ENCODE peak calls at places on chromosomes 6 and 20, in five cellular contexts. D, R, Y, Z and S are unnamed samples.

GRCh38 chr20:37469531-37469930 is 51.5 kb upstream of the NNAT start:
- DNase-seq in Y (no peak), R (no peak), D (no peak), Z (no peak), S (no peak)

GRCh38 chr6:32439708-32440214 is at the start of gene HLA-DRA:
- DNase-seq in Y (no peak), Z (no peak), R (no peak), D (no peak), S (no peak)

GRCh38 chr6:131594074-131594473 is 21.0 kb downstream of the ARG1 start:
- DNase-seq in D (no peak), Z (no peak), R (no peak), Y (no peak), S (no peak)

GRCh38 chr20:33419140-33419974 is 18.0 kb upstream of the CDK5RAP1 start:
- DNase-seq in Y (no peak), R (no peak), Z (no peak), D (peak; percentile 23), S (no peak)

GRCh38 chr6:41278699-41279405 is 7.6 kb downstream of the TREM1 start:
- DNase-seq in R (peak; percentile 68), D (no peak), Y (peak; percentile 63), Z (peak; percentile 29), S (no peak)

GRCh38 chr6:15369838-15370237 is 124.0 kb downstream of the JARID2 start:
- DNase-seq in R (no peak), Z (no peak), D (no peak), Y (no peak), S (no peak)

GRCh38 chr6:45851001-45851400 is 164.7 kb downstream of the CLIC5 start:
- DNase-seq in D (no peak), Y (no peak), Z (no peak), R (no peak), S (no peak)

GRCh38 chr20:24694727-24695528 is 225.5 kb downstream of the SYNDIG1 start:
- DNase-seq in R (no peak), Z (no peak), D (no peak), Y (peak; percentile 8), S (no peak)

GRCh38 chr6:13461352-13461751 is 26.0 kb downstream of the GFOD1 start:
- DNase-seq in D (no peak), R (no peak), Z (no peak), Y (no peak), S (no peak)

GRCh38 chr20:33301192-33301930 is 18.3 kb downstream of the BPIFB1 start:
- DNase-seq in D (no peak), Z (no peak), Y (no peak), R (no peak), S (no peak)

GRCh38 chr6:90399970-90400369 is 103.3 kb upstream of the BACH2 start:
- DNase-seq in Y (peak; percentile 38), Z (no peak), D (no peak), R (no peak), S (no peak)

GRCh38 chr6:143002686-143003085 is 57.7 kb upstream of the HIVEP2 start:
- DNase-seq in Z (no peak), D (no peak), Y (no peak), R (no peak), S (no peak)

GRCh38 chr6:105793132-105793531 is 293.0 kb upstream of the PRDM1 start:
- DNase-seq in D (no peak), Y (no peak), Z (no peak), R (no peak), S (no peak)

GRCh38 chr6:105789935-105790334 is 296.2 kb upstream of the PRDM1 start:
- DNase-seq in D (no peak), Z (no peak), Y (no peak), R (no peak), S (no peak)

GRCh38 chr6:105787747-105788146 is 298.4 kb upstream of the PRDM1 start:
- DNase-seq in Y (no peak), Z (no peak), R (no peak), D (no peak), S (no peak)

GRCh38 chr6:105791569-105792318 is 294.4 kb upstream of the PRDM1 start:
- DNase-seq in R (peak; percentile 44), Z (no peak), Y (no peak), D (no peak), S (no peak)

DNA sequence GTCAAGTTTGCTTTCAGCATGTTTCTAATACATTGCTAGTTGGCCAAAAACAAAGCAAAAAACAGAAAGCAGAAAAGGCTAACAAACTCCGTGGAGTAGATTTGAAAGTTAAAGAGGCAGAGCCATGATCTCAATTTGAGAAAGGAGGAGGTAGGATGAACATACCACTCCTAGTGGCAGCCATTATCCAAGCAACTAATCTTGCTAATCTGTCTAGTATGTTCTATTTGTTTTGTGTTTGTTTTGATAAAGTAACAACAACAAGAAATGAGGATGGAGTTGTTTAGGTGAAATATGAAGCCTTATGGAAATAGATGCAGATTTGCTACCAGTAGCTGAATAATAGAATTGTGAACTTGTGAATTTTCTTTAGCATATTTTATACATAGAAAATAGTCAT is 295.5 kb upstream of the PRDM1 start:
- DNase-seq in R (no peak), Z (no peak), Y (no peak), D (no peak), S (no peak)
- TF ChIP-seq CTCF in R (no peak), Z (no peak), Y (no peak), D (no peak), S (no peak)

GRCh38 chr6:63637865-63638445 is 2.4 kb downstream of the PHF3 start:
- DNase-seq in R (no peak), Z (no peak), Y (no peak), D (no peak), S (no peak)
- TF ChIP-seq CTCF in R (no peak), Z (no peak), Y (no peak), D (no peak), S (no peak)

GRCh38 chr20:50281831-50282591 is 91.4 kb downstream of the CEBPB start:
- DNase-seq in Y (no peak), D (no peak), Z (no peak), R (no peak), S (no peak)
- TF ChIP-seq CTCF in Y (no peak), D (no peak), Z (no peak), R (no peak), S (no peak)

DNA sequence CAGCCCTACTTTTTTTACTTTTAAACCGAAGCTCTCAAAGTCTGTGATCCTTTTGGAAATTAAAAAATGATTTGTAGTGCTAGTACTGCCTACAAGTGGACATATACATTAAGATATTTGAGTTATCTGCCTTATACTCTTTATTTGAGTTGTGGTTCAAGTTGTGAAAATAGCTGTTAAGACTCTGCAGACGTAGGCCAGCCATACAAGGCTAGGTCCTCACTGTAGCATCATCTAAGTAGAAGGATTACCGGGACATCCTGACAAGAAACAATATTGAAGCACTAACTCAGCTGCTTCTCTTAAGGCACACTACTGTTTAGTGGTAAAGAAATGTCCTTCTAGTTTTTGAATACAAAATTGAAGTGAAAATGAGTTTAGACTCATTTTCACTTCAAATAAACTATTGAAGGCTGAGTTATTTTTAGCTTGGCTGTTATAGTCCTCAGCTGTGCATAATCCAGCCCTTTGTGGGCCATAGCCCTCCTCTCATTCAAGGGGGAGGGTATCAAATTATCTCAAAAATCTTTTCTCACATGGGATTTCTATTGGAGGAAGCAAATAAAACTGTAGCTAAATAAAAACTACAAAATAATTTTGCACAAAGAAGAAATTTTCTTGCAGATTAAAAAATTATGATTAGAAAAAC is 68.1 kb downstream of the JAG1 start:
- DNase-seq in D (no peak), R (no peak), Y (no peak), Z (no peak), S (no peak)
- TF ChIP-seq CTCF in D (no peak), R (no peak), Y (no peak), Z (no peak), S (no peak)

DNA sequence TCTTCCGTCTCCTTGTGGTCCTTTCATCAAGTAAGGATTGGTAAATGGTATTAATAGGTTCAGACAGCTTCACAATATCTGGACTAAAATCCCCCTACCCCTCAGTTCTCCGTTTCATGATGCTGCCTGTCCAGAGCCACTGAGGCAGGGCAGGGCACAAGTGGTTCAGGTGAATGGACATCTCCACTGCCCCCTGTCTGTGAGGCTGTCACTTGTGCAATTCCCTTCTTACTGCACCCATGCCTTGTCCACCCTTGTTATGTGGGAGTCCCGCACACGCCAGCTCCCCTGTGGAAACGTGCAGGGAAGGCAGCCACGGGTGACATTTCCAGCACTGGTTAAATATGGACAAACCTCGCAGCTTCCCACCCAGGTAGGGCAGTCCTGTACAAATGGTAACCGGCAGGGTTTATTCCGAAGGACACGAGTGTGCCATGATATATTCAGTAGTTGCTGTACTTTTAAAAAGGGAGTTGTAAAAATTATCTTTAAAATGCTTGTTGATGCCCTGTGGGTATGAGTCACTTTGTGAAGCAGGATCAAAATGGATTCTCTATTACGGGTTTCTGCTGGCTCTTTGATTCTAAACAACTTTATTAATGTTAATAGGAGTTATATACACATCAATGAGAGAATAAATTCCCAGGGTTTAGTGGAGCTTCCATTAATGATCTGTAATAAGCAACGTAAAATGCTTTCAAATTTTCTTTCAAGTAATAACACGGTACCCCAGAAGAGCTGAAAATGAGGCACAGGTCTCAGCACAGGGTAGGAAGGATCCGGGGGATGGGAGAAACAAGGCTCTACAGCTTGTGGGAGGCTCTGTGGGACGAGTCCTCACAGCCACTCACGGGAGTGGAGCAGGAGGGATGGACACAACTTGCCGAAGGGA is 73.4 kb downstream of the FYN start:
- DNase-seq in Y (no peak), D (no peak), R (no peak), Z (no peak), S (no peak)
- TF ChIP-seq CTCF in Y (no peak), D (no peak), R (no peak), Z (no peak), S (peak; percentile 23)

DNA sequence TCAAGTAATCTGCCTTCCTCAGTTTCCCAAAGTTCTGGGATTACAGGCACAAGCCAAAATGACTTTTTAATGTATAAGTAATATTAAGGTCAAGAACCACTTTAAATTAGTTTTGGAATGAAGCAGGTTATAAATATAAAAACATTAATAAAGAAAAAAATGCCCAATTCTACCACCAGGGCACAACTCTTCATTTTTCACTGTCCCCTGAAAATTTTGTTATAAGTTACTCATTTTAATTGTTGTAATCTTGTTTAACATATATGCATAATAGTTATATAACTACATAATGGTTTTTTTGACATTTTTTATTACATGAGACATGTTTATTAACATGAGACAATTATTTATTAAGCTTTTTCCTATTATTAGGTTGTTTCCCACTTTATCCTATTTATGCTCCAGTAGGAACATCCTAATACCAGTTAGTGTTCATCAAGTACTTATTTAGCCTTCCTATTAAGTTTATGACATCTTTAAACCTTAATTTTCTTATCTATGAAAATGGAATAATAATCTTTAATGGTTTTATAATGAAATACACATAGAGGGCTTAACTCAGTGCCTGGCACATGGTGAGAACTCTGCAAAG is 182.1 kb upstream of the SCGN start:
- DNase-seq in D (no peak), R (no peak), Z (no peak), Y (no peak), S (no peak)
- TF ChIP-seq CTCF in D (no peak), R (no peak), Z (no peak), Y (peak; percentile 21), S (peak; percentile 50)

DNA sequence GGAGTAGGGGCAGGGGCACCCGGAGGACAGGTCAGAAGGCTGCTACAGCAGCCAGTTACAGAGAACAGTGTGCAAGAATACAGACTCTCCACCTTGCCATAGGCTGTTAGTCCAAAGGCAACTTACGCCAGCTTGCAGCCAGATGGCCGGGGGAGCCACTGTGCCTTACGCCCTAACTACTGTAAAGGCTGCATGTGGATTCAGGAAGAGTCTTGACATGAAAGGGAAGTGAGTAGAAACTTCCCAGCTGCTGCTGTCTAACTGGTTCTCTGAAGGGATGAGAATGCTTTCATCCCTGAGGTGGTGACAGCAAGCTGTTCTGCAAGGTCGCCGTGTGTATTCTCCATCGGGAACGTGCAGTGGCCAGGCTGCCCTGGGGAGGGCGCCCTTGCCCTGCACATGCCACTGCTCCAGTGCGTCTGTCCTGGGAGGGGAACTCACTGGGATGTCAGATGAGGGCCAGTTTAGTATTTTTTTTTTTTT is 46.1 kb downstream of the LYRM4 start:
- DNase-seq in R (no peak), Z (peak; percentile 20), Y (no peak), D (no peak), S (no peak)
- TF ChIP-seq CTCF in R (peak; percentile 50), Z (no peak), Y (no peak), D (peak; percentile 87), S (peak; percentile 61)